ENCODE peak calls at places on chromosome 18, in eight cellular contexts. B, O, A, L, W, T, F and V are unnamed samples.

GRCh38 chr18:48402953-48403352 is 6.2 kb downstream of the ZBTB7C start:
- DNase-seq in B (no peak), O (no peak), A (no peak), L (peak), W (no peak), T (no peak), F (no peak), V (peak)

GRCh38 chr18:35024196-35024595 is 17.0 kb upstream of the MAPRE2 start:
- DNase-seq in B (no peak), O (no peak), A (no peak), L (no peak), W (no peak), T (no peak), F (no peak), V (no peak)

GRCh38 chr18:75031717-75032317 is 177.1 kb downstream of the PTGR3 start:
- DNase-seq in B (no peak), O (no peak), A (no peak), L (no peak), W (no peak), T (no peak), F (no peak), V (peak)

GRCh38 chr18:76459687-76460350 is 35.2 kb downstream of the ZNF516 start:
- DNase-seq in B (no peak), O (peak), A (no peak), L (peak), W (no peak), T (no peak), F (no peak), V (peak)

GRCh38 chr18:39406941-39407340 is 1841.3 kb upstream of the CELF4 start:
- DNase-seq in B (no peak), O (no peak), A (no peak), L (no peak), W (no peak), T (no peak), F (no peak), V (no peak)

GRCh38 chr18:3447035-3447894 is 2.7 kb upstream of the TGIF1 start:
- DNase-seq in B (no peak), O (peak), A (peak), L (peak), W (no peak), T (no peak), F (no peak), V (peak)

GRCh38 chr18:21191596-21192307 is 50.3 kb upstream of the GREB1L start:
- DNase-seq in B (no peak), O (no peak), A (no peak), L (peak), W (no peak), T (no peak), F (no peak), V (peak)

GRCh38 chr18:39788395-39788794 is 2166.6 kb upstream of the PIK3C3 start:
- DNase-seq in B (no peak), O (no peak), A (no peak), L (peak), W (no peak), T (no peak), F (no peak), V (peak)

GRCh38 chr18:45255142-45255890 is 360.0 kb upstream of the SLC14A2 start:
- DNase-seq in B (no peak), O (peak), A (no peak), L (peak), W (no peak), T (no peak), F (no peak), V (peak)

GRCh38 chr18:44771957-44772917 is 91.5 kb downstream of the SETBP1 start:
- DNase-seq in B (no peak), O (no peak), A (no peak), L (no peak), W (no peak), T (no peak), F (no peak), V (peak)

GRCh38 chr18:48663931-48664847 is 125.4 kb downstream of the CTIF start:
- DNase-seq in B (peak), O (peak), A (peak), L (no peak), W (peak), T (no peak), F (peak), V (peak)

GRCh38 chr18:32879497-32879896 is 106.7 kb upstream of the KLHL14 start:
- DNase-seq in B (no peak), O (no peak), A (no peak), L (no peak), W (no peak), T (no peak), F (no peak), V (no peak)